ENCODE peak calls at places on chromosomes 11 and 22, in five cellular contexts. One of them, this sample, is unnamed.

GRCh38 chr11:68200639-68201038 is 12.5 kb downstream of the KMT5B start:
- DNase-seq in neural crest cell: no peak
- DNase-seq in RWPE1: no peak
- DNase-seq in foreskin keratinocyte: no peak
- DNase-seq in GM12865: no peak
- DNase-seq in this sample: peak

GRCh38 chr22:50139843-50140415 is 30.6 kb upstream of the PANX2 start:
- DNase-seq in neural crest cell: no peak
- DNase-seq in RWPE1: no peak
- DNase-seq in foreskin keratinocyte: peak
- DNase-seq in GM12865: peak
- DNase-seq in this sample: peak

GRCh38 chr22:29311468-29312217 is 3.9 kb downstream of the RASL10A start:
- DNase-seq in neural crest cell: no peak
- DNase-seq in RWPE1: no peak
- DNase-seq in foreskin keratinocyte: no peak
- DNase-seq in GM12865: no peak
- DNase-seq in this sample: no peak

GRCh38 chr22:25139062-25139461 is 60.6 kb upstream of the CRYBB3 start:
- DNase-seq in neural crest cell: no peak
- DNase-seq in RWPE1: no peak
- DNase-seq in foreskin keratinocyte: no peak
- DNase-seq in GM12865: no peak
- DNase-seq in this sample: no peak

GRCh38 chr11:130888790-130889189 is 27.5 kb downstream of the SNX19 start:
- DNase-seq in neural crest cell: no peak
- DNase-seq in RWPE1: no peak
- DNase-seq in foreskin keratinocyte: no peak
- DNase-seq in GM12865: no peak
- DNase-seq in this sample: no peak

GRCh38 chr11:75341583-75341982 is 9.9 kb downstream of the ARRB1 start:
- DNase-seq in neural crest cell: no peak
- DNase-seq in RWPE1: no peak
- DNase-seq in foreskin keratinocyte: no peak
- DNase-seq in GM12865: no peak
- DNase-seq in this sample: no peak

GRCh38 chr22:30444632-30445437 is 19.3 kb downstream of the MTFP1 start:
- DNase-seq in neural crest cell: peak
- DNase-seq in RWPE1: peak
- DNase-seq in foreskin keratinocyte: no peak
- DNase-seq in GM12865: peak
- DNase-seq in this sample: peak

GRCh38 chr22:31173386-31174145 is 13.6 kb downstream of the RNF185 start:
- DNase-seq in neural crest cell: no peak
- DNase-seq in RWPE1: peak
- DNase-seq in foreskin keratinocyte: peak
- DNase-seq in GM12865: peak
- DNase-seq in this sample: peak

GRCh38 chr11:92440701-92441338 is 216.2 kb downstream of the FAT3 start:
- DNase-seq in neural crest cell: no peak
- DNase-seq in RWPE1: no peak
- DNase-seq in foreskin keratinocyte: no peak
- DNase-seq in GM12865: no peak
- DNase-seq in this sample: no peak

GRCh38 chr11:74739546-74740270 is 8.5 kb upstream of the CHRDL2 start:
- DNase-seq in neural crest cell: peak
- DNase-seq in RWPE1: peak
- DNase-seq in foreskin keratinocyte: peak
- DNase-seq in GM12865: peak
- DNase-seq in this sample: peak

GRCh38 chr11:33774356-33775063 is at the start of gene FBXO3:
- DNase-seq in neural crest cell: peak
- DNase-seq in RWPE1: peak
- DNase-seq in foreskin keratinocyte: no peak
- DNase-seq in GM12865: peak
- DNase-seq in this sample: peak

GRCh38 chr22:37775785-37776638 is 31.7 kb upstream of the GCAT start:
- DNase-seq in neural crest cell: no peak
- DNase-seq in RWPE1: peak
- DNase-seq in foreskin keratinocyte: peak
- DNase-seq in GM12865: no peak
- DNase-seq in this sample: peak

GRCh38 chr22:24329453-24329852 is 58.8 kb downstream of the SPECC1L start:
- DNase-seq in neural crest cell: no peak
- DNase-seq in RWPE1: no peak
- DNase-seq in foreskin keratinocyte: no peak
- DNase-seq in GM12865: no peak
- DNase-seq in this sample: no peak

GRCh38 chr22:47767403-47767802 is 1005.0 kb downstream of the TBC1D22A start:
- DNase-seq in neural crest cell: no peak
- DNase-seq in RWPE1: peak
- DNase-seq in foreskin keratinocyte: peak
- DNase-seq in GM12865: no peak
- DNase-seq in this sample: no peak

GRCh38 chr11:87529486-87529885 is 491.8 kb downstream of the TMEM135 start:
- DNase-seq in neural crest cell: no peak
- DNase-seq in RWPE1: no peak
- DNase-seq in foreskin keratinocyte: no peak
- DNase-seq in GM12865: no peak
- DNase-seq in this sample: no peak

GRCh38 chr11:12279672-12280108 is 97.7 kb upstream of the PARVA start:
- DNase-seq in neural crest cell: no peak
- DNase-seq in RWPE1: no peak
- DNase-seq in foreskin keratinocyte: no peak
- DNase-seq in GM12865: no peak
- DNase-seq in this sample: no peak

GRCh38 chr11:8261921-8262551 is 1.6 kb downstream of the LMO1 start:
- DNase-seq in neural crest cell: no peak
- DNase-seq in RWPE1: no peak
- DNase-seq in foreskin keratinocyte: no peak
- DNase-seq in GM12865: no peak
- DNase-seq in this sample: no peak

GRCh38 chr11:35853871-35854270 is 90.0 kb upstream of the LDLRAD3 start:
- DNase-seq in neural crest cell: no peak
- DNase-seq in RWPE1: no peak
- DNase-seq in foreskin keratinocyte: no peak
- DNase-seq in GM12865: no peak
- DNase-seq in this sample: no peak

GRCh38 chr22:40628354-40629042 is 8.0 kb downstream of the MRTFA start:
- DNase-seq in neural crest cell: no peak
- DNase-seq in RWPE1: no peak
- DNase-seq in foreskin keratinocyte: no peak
- DNase-seq in GM12865: peak
- DNase-seq in this sample: peak

GRCh38 chr11:35038211-35038930 is 100.6 kb upstream of the CD44 start:
- DNase-seq in neural crest cell: no peak
- DNase-seq in RWPE1: no peak
- DNase-seq in foreskin keratinocyte: no peak
- DNase-seq in GM12865: peak
- DNase-seq in this sample: no peak

GRCh38 chr22:24408630-24409029 is 18.8 kb upstream of the ADORA2A start:
- DNase-seq in neural crest cell: no peak
- DNase-seq in RWPE1: no peak
- DNase-seq in foreskin keratinocyte: no peak
- DNase-seq in GM12865: no peak
- DNase-seq in this sample: no peak

GRCh38 chr11:86230921-86231320 is 13.6 kb upstream of the EED start:
- DNase-seq in neural crest cell: no peak
- DNase-seq in RWPE1: no peak
- DNase-seq in foreskin keratinocyte: no peak
- DNase-seq in GM12865: no peak
- DNase-seq in this sample: peak

GRCh38 chr22:36086170-36086490 is 57.5 kb upstream of the RBFOX2 start:
- DNase-seq in neural crest cell: no peak
- DNase-seq in RWPE1: peak
- DNase-seq in foreskin keratinocyte: no peak
- DNase-seq in GM12865: no peak
- DNase-seq in this sample: no peak

GRCh38 chr11:8838248-8838647 is 72.7 kb upstream of the AKIP1 start:
- DNase-seq in neural crest cell: no peak
- DNase-seq in RWPE1: no peak
- DNase-seq in foreskin keratinocyte: no peak
- DNase-seq in GM12865: no peak
- DNase-seq in this sample: peak

GRCh38 chr22:50313600-50313999 is 6.2 kb upstream of the PLXNB2 start:
- DNase-seq in neural crest cell: no peak
- DNase-seq in RWPE1: no peak
- DNase-seq in foreskin keratinocyte: no peak
- DNase-seq in GM12865: no peak
- DNase-seq in this sample: no peak

GRCh38 chr11:16744128-16744725 is 5.8 kb downstream of the C11orf58 start:
- DNase-seq in neural crest cell: no peak
- DNase-seq in RWPE1: no peak
- DNase-seq in foreskin keratinocyte: no peak
- DNase-seq in GM12865: no peak
- DNase-seq in this sample: no peak

GRCh38 chr11:14537134-14537599 is 17.0 kb upstream of the PSMA1 start:
- DNase-seq in neural crest cell: peak
- DNase-seq in RWPE1: peak
- DNase-seq in foreskin keratinocyte: no peak
- DNase-seq in GM12865: peak
- DNase-seq in this sample: peak

GRCh38 chr11:66316849-66317251 is at the start of gene CD248:
- DNase-seq in neural crest cell: no peak
- DNase-seq in RWPE1: no peak
- DNase-seq in foreskin keratinocyte: no peak
- DNase-seq in GM12865: no peak
- DNase-seq in this sample: no peak

GRCh38 chr11:128763224-128763623 is 69.4 kb downstream of the FLI1 start:
- DNase-seq in neural crest cell: no peak
- DNase-seq in RWPE1: no peak
- DNase-seq in foreskin keratinocyte: no peak
- DNase-seq in GM12865: no peak
- DNase-seq in this sample: no peak

GRCh38 chr11:57901756-57902155 is 121.9 kb upstream of the OR9Q1 start:
- DNase-seq in neural crest cell: no peak
- DNase-seq in RWPE1: peak
- DNase-seq in foreskin keratinocyte: peak
- DNase-seq in GM12865: no peak
- DNase-seq in this sample: peak

GRCh38 chr11:33778682-33779081 is 4.4 kb upstream of the FBXO3 start:
- DNase-seq in neural crest cell: no peak
- DNase-seq in RWPE1: no peak
- DNase-seq in foreskin keratinocyte: no peak
- DNase-seq in GM12865: no peak
- DNase-seq in this sample: no peak

GRCh38 chr22:30397656-30398635 is 1.1 kb downstream of the SEC14L2 start:
- DNase-seq in neural crest cell: no peak
- DNase-seq in RWPE1: no peak
- DNase-seq in foreskin keratinocyte: no peak
- DNase-seq in GM12865: no peak
- DNase-seq in this sample: peak

GRCh38 chr22:36277482-36278291 is 24.8 kb downstream of the APOL1 start:
- DNase-seq in neural crest cell: peak
- DNase-seq in RWPE1: peak
- DNase-seq in foreskin keratinocyte: no peak
- DNase-seq in GM12865: peak
- DNase-seq in this sample: peak

GRCh38 chr22:40021401-40022000 is 26.7 kb downstream of the FAM83F start:
- DNase-seq in neural crest cell: no peak
- DNase-seq in RWPE1: no peak
- DNase-seq in foreskin keratinocyte: no peak
- DNase-seq in GM12865: no peak
- DNase-seq in this sample: no peak

GRCh38 chr11:123437236-123437979 is 7.3 kb downstream of the GRAMD1B start:
- DNase-seq in neural crest cell: no peak
- DNase-seq in RWPE1: no peak
- DNase-seq in foreskin keratinocyte: no peak
- DNase-seq in GM12865: no peak
- DNase-seq in this sample: no peak

GRCh38 chr11:123430736-123431356 is 777 bp downstream of the GRAMD1B start:
- DNase-seq in neural crest cell: peak
- DNase-seq in RWPE1: peak
- DNase-seq in foreskin keratinocyte: no peak
- DNase-seq in GM12865: peak
- DNase-seq in this sample: no peak

GRCh38 chr11:123434911-123435310 is 4.8 kb downstream of the GRAMD1B start:
- DNase-seq in neural crest cell: no peak
- DNase-seq in RWPE1: no peak
- DNase-seq in foreskin keratinocyte: no peak
- DNase-seq in GM12865: no peak
- DNase-seq in this sample: no peak

GRCh38 chr11:123431619-123432018 is 1.6 kb downstream of the GRAMD1B start:
- DNase-seq in neural crest cell: no peak
- DNase-seq in RWPE1: no peak
- DNase-seq in foreskin keratinocyte: no peak
- DNase-seq in GM12865: peak
- DNase-seq in this sample: no peak

GRCh38 chr11:123434262-123434661 is 4.2 kb downstream of the GRAMD1B start:
- DNase-seq in neural crest cell: no peak
- DNase-seq in RWPE1: peak
- DNase-seq in foreskin keratinocyte: no peak
- DNase-seq in GM12865: peak
- DNase-seq in this sample: peak
- TF ChIP-seq CTCF in neural crest cell: peak
- TF ChIP-seq CTCF in RWPE1: no peak
- TF ChIP-seq CTCF in foreskin keratinocyte: peak
- TF ChIP-seq CTCF in GM12865: peak
- TF ChIP-seq CTCF in this sample: no peak

DNA sequence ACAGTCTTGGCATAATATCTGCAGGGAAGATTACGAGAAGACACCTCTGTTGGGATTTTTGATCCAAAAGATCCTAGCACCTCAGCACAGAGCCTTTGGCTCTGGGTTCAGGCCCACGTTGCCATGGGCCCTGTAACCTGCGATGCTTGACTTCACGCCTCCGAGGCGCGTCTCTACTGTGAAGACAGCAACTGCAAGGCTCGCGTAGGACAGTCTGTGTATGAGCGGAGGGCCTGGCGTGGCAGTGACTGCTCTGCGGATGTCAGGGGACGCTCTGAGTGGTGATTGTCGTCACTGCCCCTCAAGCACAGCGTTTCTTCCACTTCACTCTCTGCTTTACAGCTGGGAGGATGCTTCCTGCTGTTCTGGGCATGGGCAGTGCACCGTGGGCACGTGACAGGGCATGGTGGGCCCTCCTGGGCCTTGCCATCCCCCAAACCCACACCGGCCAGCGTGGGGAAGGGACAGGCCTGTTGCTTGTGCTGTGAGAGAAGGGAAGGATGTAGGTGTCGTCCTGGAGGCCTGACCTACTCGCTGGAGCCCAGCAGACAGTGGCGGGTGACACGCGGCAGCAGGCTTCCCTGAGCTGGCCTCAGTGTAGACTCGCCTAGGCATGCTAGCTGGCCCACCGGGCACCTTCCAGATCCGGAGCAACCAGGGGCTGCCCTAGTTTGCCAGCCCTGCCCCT is 26.5 kb downstream of the GLB1L2 start:
- DNase-seq in neural crest cell: no peak
- DNase-seq in RWPE1: no peak
- DNase-seq in foreskin keratinocyte: no peak
- DNase-seq in GM12865: no peak
- DNase-seq in this sample: no peak
- TF ChIP-seq CTCF in neural crest cell: no peak
- TF ChIP-seq CTCF in RWPE1: no peak
- TF ChIP-seq CTCF in foreskin keratinocyte: no peak
- TF ChIP-seq CTCF in GM12865: no peak
- TF ChIP-seq CTCF in this sample: no peak

GRCh38 chr22:22380098-22381030 is 128.2 kb downstream of the ZNF280B start:
- DNase-seq in neural crest cell: no peak
- DNase-seq in RWPE1: no peak
- DNase-seq in foreskin keratinocyte: no peak
- DNase-seq in GM12865: peak
- DNase-seq in this sample: no peak
- TF ChIP-seq CTCF in neural crest cell: peak
- TF ChIP-seq CTCF in RWPE1: no peak
- TF ChIP-seq CTCF in foreskin keratinocyte: no peak
- TF ChIP-seq CTCF in GM12865: peak
- TF ChIP-seq CTCF in this sample: no peak

GRCh38 chr11:2269601-2270321 is 627 bp downstream of the ASCL2 start:
- DNase-seq in neural crest cell: peak
- DNase-seq in RWPE1: peak
- DNase-seq in foreskin keratinocyte: peak
- DNase-seq in GM12865: no peak
- DNase-seq in this sample: no peak
- TF ChIP-seq CTCF in neural crest cell: peak
- TF ChIP-seq CTCF in RWPE1: peak
- TF ChIP-seq CTCF in foreskin keratinocyte: peak
- TF ChIP-seq CTCF in GM12865: no peak
- TF ChIP-seq CTCF in this sample: no peak

This sample was measured in MCF 10A.